ENCODE peak calls at places on chromosomes 13 and 19, in four cellular contexts. Z is activated T-cell treated with anti-CD3 and anti-CD28 coated beads, Interleukin-2, amount 50 U/mL, for 72 hours; H is ELR; S is HFF-Myc. I is an unnamed sample.

GRCh38 chr13:49495783-49496762 is at the start of gene PHF11:
- DNase-seq in S (peak), Z (peak), H (peak), I (peak)

GRCh38 chr13:39942901-39943273 is 287.4 kb downstream of the COG6 start:
- DNase-seq in H (peak), Z (peak), S (no peak), I (peak)

GRCh38 chr19:38277969-38278680 is 13.8 kb downstream of the SPINT2 start:
- DNase-seq in H (peak), Z (no peak), S (no peak), I (no peak)

GRCh38 chr19:6682607-6683128 is 12.7 kb upstream of the TNFSF14 start:
- DNase-seq in H (no peak), Z (no peak), S (no peak), I (no peak)

GRCh38 chr19:41175825-41176734 is 16.9 kb upstream of the CYP2S1 start:
- DNase-seq in S (peak), H (peak), Z (peak), I (peak)

GRCh38 chr13:80168089-80168850 is 172.7 kb downstream of the SPRY2 start:
- DNase-seq in S (no peak), H (peak), Z (no peak), I (no peak)

GRCh38 chr13:109787135-109787954 is 962 bp upstream of the IRS2 start:
- DNase-seq in Z (peak), S (no peak), H (peak), I (peak)

GRCh38 chr19:49988433-49988832 is 27.5 kb upstream of the SIGLEC11 start:
- DNase-seq in S (no peak), Z (peak), H (peak), I (peak)

GRCh38 chr19:54188224-54188871 is 1.0 kb downstream of the MBOAT7 start:
- DNase-seq in H (peak), Z (peak), S (no peak), I (no peak)